ENCODE peak calls at places on chromosomes 3 and 15, in seven cellular contexts. One of them, this sample, is unnamed.

GRCh38 chr15:47870956-47871625 is 153.8 kb downstream of the SEMA6D start:
- DNase-seq in posterior vena cava: no peak
- DNase-seq in H54: no peak
- DNase-seq in activated naive CD4-positive, alpha-beta T cell treated with anti-CD3 and anti-CD28 coated beads for 36 hours: no peak
- DNase-seq in activated T-helper 1 cell treated with Interleukin-2 at 50 U/mL for 16 hours: no peak
- DNase-seq in endothelial cell: no peak
- DNase-seq in activated T-cell treated with anti-CD3 and anti-CD28 coated beads for 48 hours: no peak
- DNase-seq in this sample: no peak

GRCh38 chr3:184968115-184968514 is 156.1 kb downstream of the VPS8 start:
- DNase-seq in activated naive CD4-positive, alpha-beta T cell treated with anti-CD3 and anti-CD28 coated beads for 36 hours: no peak
- DNase-seq in posterior vena cava: no peak
- DNase-seq in activated T-helper 1 cell treated with Interleukin-2 at 50 U/mL for 16 hours: no peak
- DNase-seq in H54: no peak
- DNase-seq in activated T-cell treated with anti-CD3 and anti-CD28 coated beads for 48 hours: no peak
- DNase-seq in endothelial cell: no peak
- DNase-seq in this sample: no peak

GRCh38 chr3:124519844-124520243 is 210.4 kb upstream of the UMPS start:
- DNase-seq in activated T-helper 1 cell treated with Interleukin-2 at 50 U/mL for 16 hours: no peak
- DNase-seq in posterior vena cava: no peak
- DNase-seq in activated naive CD4-positive, alpha-beta T cell treated with anti-CD3 and anti-CD28 coated beads for 36 hours: no peak
- DNase-seq in H54: no peak
- DNase-seq in endothelial cell: no peak
- DNase-seq in activated T-cell treated with anti-CD3 and anti-CD28 coated beads for 48 hours: no peak
- DNase-seq in this sample: no peak

GRCh38 chr3:57112206-57112605 is 51.7 kb downstream of the SPATA12 start:
- DNase-seq in activated T-helper 1 cell treated with Interleukin-2 at 50 U/mL for 16 hours: no peak
- DNase-seq in activated T-cell treated with anti-CD3 and anti-CD28 coated beads for 48 hours: no peak
- DNase-seq in activated naive CD4-positive, alpha-beta T cell treated with anti-CD3 and anti-CD28 coated beads for 36 hours: peak; percentile 10
- DNase-seq in endothelial cell: no peak
- DNase-seq in H54: no peak
- DNase-seq in posterior vena cava: no peak
- DNase-seq in this sample: no peak

GRCh38 chr3:141083831-141084624 is 32.9 kb downstream of the SPSB4 start:
- DNase-seq in posterior vena cava: peak; percentile 53
- DNase-seq in activated T-cell treated with anti-CD3 and anti-CD28 coated beads for 48 hours: no peak
- DNase-seq in H54: no peak
- DNase-seq in endothelial cell: no peak
- DNase-seq in activated T-helper 1 cell treated with Interleukin-2 at 50 U/mL for 16 hours: no peak
- DNase-seq in activated naive CD4-positive, alpha-beta T cell treated with anti-CD3 and anti-CD28 coated beads for 36 hours: no peak
- DNase-seq in this sample: no peak

GRCh38 chr3:186869253-186870235 is 27.0 kb downstream of the ADIPOQ start:
- DNase-seq in activated naive CD4-positive, alpha-beta T cell treated with anti-CD3 and anti-CD28 coated beads for 36 hours: no peak
- DNase-seq in activated T-helper 1 cell treated with Interleukin-2 at 50 U/mL for 16 hours: no peak
- DNase-seq in activated T-cell treated with anti-CD3 and anti-CD28 coated beads for 48 hours: no peak
- DNase-seq in endothelial cell: no peak
- DNase-seq in H54: no peak
- DNase-seq in posterior vena cava: no peak
- DNase-seq in this sample: no peak

GRCh38 chr3:97764186-97765055 is at the start of gene ARL6:
- DNase-seq in posterior vena cava: peak; percentile 94
- DNase-seq in endothelial cell: peak; percentile 78
- DNase-seq in activated naive CD4-positive, alpha-beta T cell treated with anti-CD3 and anti-CD28 coated beads for 36 hours: peak; percentile 81
- DNase-seq in activated T-helper 1 cell treated with Interleukin-2 at 50 U/mL for 16 hours: peak; percentile 49
- DNase-seq in H54: peak; percentile 46
- DNase-seq in activated T-cell treated with anti-CD3 and anti-CD28 coated beads for 48 hours: peak; percentile 62
- DNase-seq in this sample: peak; percentile 74

GRCh38 chr3:40615110-40615915 is 90.6 kb downstream of the ZNF621 start:
- DNase-seq in activated T-helper 1 cell treated with Interleukin-2 at 50 U/mL for 16 hours: no peak
- DNase-seq in activated naive CD4-positive, alpha-beta T cell treated with anti-CD3 and anti-CD28 coated beads for 36 hours: no peak
- DNase-seq in activated T-cell treated with anti-CD3 and anti-CD28 coated beads for 48 hours: no peak
- DNase-seq in H54: no peak
- DNase-seq in endothelial cell: peak; percentile 13
- DNase-seq in posterior vena cava: no peak
- DNase-seq in this sample: no peak

GRCh38 chr15:92845109-92845508 is 55.0 kb upstream of the CHD2 start:
- DNase-seq in activated naive CD4-positive, alpha-beta T cell treated with anti-CD3 and anti-CD28 coated beads for 36 hours: no peak
- DNase-seq in H54: no peak
- DNase-seq in activated T-helper 1 cell treated with Interleukin-2 at 50 U/mL for 16 hours: no peak
- DNase-seq in posterior vena cava: no peak
- DNase-seq in endothelial cell: no peak
- DNase-seq in activated T-cell treated with anti-CD3 and anti-CD28 coated beads for 48 hours: no peak
- DNase-seq in this sample: no peak

GRCh38 chr15:92005154-92005553 is 151.6 kb downstream of the SLCO3A1 start:
- DNase-seq in activated naive CD4-positive, alpha-beta T cell treated with anti-CD3 and anti-CD28 coated beads for 36 hours: no peak
- DNase-seq in posterior vena cava: no peak
- DNase-seq in activated T-cell treated with anti-CD3 and anti-CD28 coated beads for 48 hours: no peak
- DNase-seq in activated T-helper 1 cell treated with Interleukin-2 at 50 U/mL for 16 hours: no peak
- DNase-seq in H54: no peak
- DNase-seq in endothelial cell: no peak
- DNase-seq in this sample: no peak

GRCh38 chr3:5252111-5252510 is 64.6 kb downstream of the EDEM1 start:
- DNase-seq in activated naive CD4-positive, alpha-beta T cell treated with anti-CD3 and anti-CD28 coated beads for 36 hours: no peak
- DNase-seq in endothelial cell: no peak
- DNase-seq in posterior vena cava: no peak
- DNase-seq in activated T-helper 1 cell treated with Interleukin-2 at 50 U/mL for 16 hours: no peak
- DNase-seq in activated T-cell treated with anti-CD3 and anti-CD28 coated beads for 48 hours: no peak
- DNase-seq in H54: no peak
- DNase-seq in this sample: no peak

GRCh38 chr3:128378631-128379347 is 87.9 kb downstream of the DNAJB8 start:
- DNase-seq in activated naive CD4-positive, alpha-beta T cell treated with anti-CD3 and anti-CD28 coated beads for 36 hours: no peak
- DNase-seq in H54: no peak
- DNase-seq in activated T-cell treated with anti-CD3 and anti-CD28 coated beads for 48 hours: no peak
- DNase-seq in endothelial cell: no peak
- DNase-seq in activated T-helper 1 cell treated with Interleukin-2 at 50 U/mL for 16 hours: no peak
- DNase-seq in posterior vena cava: no peak
- DNase-seq in this sample: no peak

GRCh38 chr3:120469440-120470415 is 18.9 kb upstream of the FSTL1 start:
- DNase-seq in H54: no peak
- DNase-seq in activated naive CD4-positive, alpha-beta T cell treated with anti-CD3 and anti-CD28 coated beads for 36 hours: no peak
- DNase-seq in activated T-helper 1 cell treated with Interleukin-2 at 50 U/mL for 16 hours: no peak
- DNase-seq in posterior vena cava: no peak
- DNase-seq in activated T-cell treated with anti-CD3 and anti-CD28 coated beads for 48 hours: no peak
- DNase-seq in endothelial cell: no peak
- DNase-seq in this sample: no peak

GRCh38 chr3:48155122-48155521 is 33.1 kb downstream of the CDC25A start:
- DNase-seq in H54: peak; percentile 72
- DNase-seq in activated T-helper 1 cell treated with Interleukin-2 at 50 U/mL for 16 hours: no peak
- DNase-seq in posterior vena cava: no peak
- DNase-seq in activated naive CD4-positive, alpha-beta T cell treated with anti-CD3 and anti-CD28 coated beads for 36 hours: no peak
- DNase-seq in activated T-cell treated with anti-CD3 and anti-CD28 coated beads for 48 hours: no peak
- DNase-seq in endothelial cell: no peak
- DNase-seq in this sample: no peak

GRCh38 chr3:125163739-125164601 is 48.6 kb downstream of the SLC12A8 start:
- DNase-seq in posterior vena cava: peak; percentile 82
- DNase-seq in H54: no peak
- DNase-seq in activated T-helper 1 cell treated with Interleukin-2 at 50 U/mL for 16 hours: no peak
- DNase-seq in endothelial cell: no peak
- DNase-seq in activated T-cell treated with anti-CD3 and anti-CD28 coated beads for 48 hours: no peak
- DNase-seq in activated naive CD4-positive, alpha-beta T cell treated with anti-CD3 and anti-CD28 coated beads for 36 hours: no peak
- DNase-seq in this sample: no peak

This sample was measured in T-helper 2 cell treated with Interferon-gamma antibody and Interleukin-4, amounts not matched to agents 5 μg/mL and 100 μg/mL, for 36 hours.